ENCODE peak calls at places on chromosomes 13 and 19, in six cellular contexts. One of them, this sample, is unnamed.
A peak's percentile ranks its signal among the peaks of the same experiment; 100 is the strongest.

GRCh38 chr19:44903602-44904425 is 1.8 kb upstream of the APOE start:
- DNase-seq in K562: peak; percentile 75
- DNase-seq in GM12878: no peak
- DNase-seq in GM12892: peak; percentile 80
- DNase-seq in HepG2: peak; percentile 80
- DNase-seq in SK-N-SH: peak; percentile 88
- DNase-seq in this sample: peak; percentile 77

GRCh38 chr19:3507371-3508120 is 1.4 kb downstream of the FZR1 start:
- DNase-seq in K562: peak; percentile 37
- DNase-seq in GM12878: no peak
- DNase-seq in GM12892: no peak
- DNase-seq in HepG2: peak; percentile 74
- DNase-seq in SK-N-SH: peak; percentile 55
- DNase-seq in this sample: no peak

GRCh38 chr13:20993211-20993610 is 68.2 kb downstream of the LATS2 start:
- DNase-seq in SK-N-SH: no peak
- DNase-seq in GM12878: no peak
- DNase-seq in HepG2: no peak
- DNase-seq in GM12892: no peak
- DNase-seq in K562: no peak
- DNase-seq in this sample: no peak

GRCh38 chr19:41705393-41706174 is 2.8 kb upstream of the CEACAM5 start:
- DNase-seq in HepG2: no peak
- DNase-seq in GM12892: no peak
- DNase-seq in SK-N-SH: no peak
- DNase-seq in K562: peak; percentile 35
- DNase-seq in GM12878: no peak
- DNase-seq in this sample: no peak

GRCh38 chr13:113975416-113975815 is 1.5 kb upstream of the C13orf46 start:
- DNase-seq in K562: no peak
- DNase-seq in SK-N-SH: no peak
- DNase-seq in GM12878: no peak
- DNase-seq in GM12892: no peak
- DNase-seq in HepG2: no peak
- DNase-seq in this sample: no peak

GRCh38 chr13:93635687-93636086 is 409.1 kb downstream of the GPC6 start:
- DNase-seq in SK-N-SH: no peak
- DNase-seq in GM12878: no peak
- DNase-seq in HepG2: no peak
- DNase-seq in K562: no peak
- DNase-seq in GM12892: no peak
- DNase-seq in this sample: no peak

GRCh38 chr13:30486230-30487074 is 20.7 kb upstream of the HMGB1 start:
- DNase-seq in HepG2: no peak
- DNase-seq in GM12892: no peak
- DNase-seq in K562: no peak
- DNase-seq in GM12878: no peak
- DNase-seq in SK-N-SH: no peak
- DNase-seq in this sample: no peak

GRCh38 chr13:47081246-47081645 is 184.4 kb upstream of the HTR2A start:
- DNase-seq in SK-N-SH: no peak
- DNase-seq in GM12892: no peak
- DNase-seq in K562: no peak
- DNase-seq in HepG2: no peak
- DNase-seq in GM12878: no peak
- DNase-seq in this sample: no peak

GRCh38 chr13:44436589-44437337 is 63.1 kb downstream of the SERP2 start:
- DNase-seq in SK-N-SH: peak; percentile 92
- DNase-seq in GM12892: no peak
- DNase-seq in HepG2: peak; percentile 86
- DNase-seq in K562: peak; percentile 87
- DNase-seq in GM12878: no peak
- DNase-seq in this sample: no peak

GRCh38 chr13:27820524-27821482 is 28.5 kb downstream of the GSX1 start:
- DNase-seq in GM12878: no peak
- DNase-seq in SK-N-SH: no peak
- DNase-seq in GM12892: no peak
- DNase-seq in HepG2: no peak
- DNase-seq in K562: no peak
- DNase-seq in this sample: no peak

GRCh38 chr19:56252699-56253422 is 19.7 kb upstream of the EDDM13 start:
- DNase-seq in SK-N-SH: peak; percentile 74
- DNase-seq in K562: peak; percentile 81
- DNase-seq in HepG2: peak; percentile 35
- DNase-seq in GM12878: no peak
- DNase-seq in GM12892: peak; percentile 57
- DNase-seq in this sample: peak; percentile 43

GRCh38 chr19:16200038-16200775 is 2.5 kb downstream of the AP1M1 start:
- DNase-seq in GM12878: no peak
- DNase-seq in HepG2: peak; percentile 95
- DNase-seq in GM12892: no peak
- DNase-seq in K562: no peak
- DNase-seq in SK-N-SH: no peak
- DNase-seq in this sample: no peak

GRCh38 chr19:35204799-35205732 is 23.5 kb downstream of the FAM187B start:
- DNase-seq in GM12878: peak; percentile 87
- DNase-seq in K562: peak; percentile 52
- DNase-seq in SK-N-SH: no peak
- DNase-seq in GM12892: no peak
- DNase-seq in HepG2: no peak
- DNase-seq in this sample: peak; percentile 32

GRCh38 chr19:30670562-30671513 is 298.7 kb downstream of the ZNF536 start:
- DNase-seq in K562: no peak
- DNase-seq in GM12892: no peak
- DNase-seq in GM12878: no peak
- DNase-seq in SK-N-SH: no peak
- DNase-seq in HepG2: no peak
- DNase-seq in this sample: no peak

GRCh38 chr13:35768126-35768525 is 291.6 kb upstream of the MAB21L1 start:
- DNase-seq in HepG2: no peak
- DNase-seq in K562: no peak
- DNase-seq in GM12892: no peak
- DNase-seq in SK-N-SH: no peak
- DNase-seq in GM12878: no peak
- DNase-seq in this sample: no peak

GRCh38 chr19:14078406-14078805 is 5.8 kb downstream of the MISP3 start:
- DNase-seq in K562: no peak
- DNase-seq in GM12878: no peak
- DNase-seq in HepG2: no peak
- DNase-seq in SK-N-SH: no peak
- DNase-seq in GM12892: no peak
- DNase-seq in this sample: no peak

GRCh38 chr19:14070268-14071050 is 2.1 kb upstream of the MISP3 start:
- DNase-seq in K562: no peak
- DNase-seq in GM12878: no peak
- DNase-seq in HepG2: no peak
- DNase-seq in GM12892: no peak
- DNase-seq in SK-N-SH: no peak
- DNase-seq in this sample: no peak

GRCh38 chr19:14073925-14074838 is 1.6 kb downstream of the MISP3 start:
- DNase-seq in GM12892: no peak
- DNase-seq in HepG2: no peak
- DNase-seq in GM12878: no peak
- DNase-seq in K562: peak; percentile 61
- DNase-seq in SK-N-SH: peak; percentile 67
- DNase-seq in this sample: no peak

GRCh38 chr19:14072535-14073231 is at the start of gene MISP3:
- DNase-seq in GM12878: no peak
- DNase-seq in GM12892: no peak
- DNase-seq in SK-N-SH: peak; percentile 46
- DNase-seq in HepG2: no peak
- DNase-seq in K562: no peak
- DNase-seq in this sample: no peak

GRCh38 chr19:14073232-14073924 is 792 bp downstream of the MISP3 start:
- DNase-seq in GM12892: peak; percentile 71
- DNase-seq in HepG2: no peak
- DNase-seq in GM12878: no peak
- DNase-seq in K562: peak; percentile 84
- DNase-seq in SK-N-SH: peak; percentile 92
- DNase-seq in this sample: peak; percentile 76
- TF ChIP-seq TAF1 in GM12892: no peak
- TF ChIP-seq TAF1 in HepG2: peak; percentile 35
- TF ChIP-seq TAF1 in GM12878: no peak
- TF ChIP-seq TAF1 in K562: no peak
- TF ChIP-seq TAF1 in SK-N-SH: no peak
- TF ChIP-seq TAF1 in this sample: no peak

DNA sequence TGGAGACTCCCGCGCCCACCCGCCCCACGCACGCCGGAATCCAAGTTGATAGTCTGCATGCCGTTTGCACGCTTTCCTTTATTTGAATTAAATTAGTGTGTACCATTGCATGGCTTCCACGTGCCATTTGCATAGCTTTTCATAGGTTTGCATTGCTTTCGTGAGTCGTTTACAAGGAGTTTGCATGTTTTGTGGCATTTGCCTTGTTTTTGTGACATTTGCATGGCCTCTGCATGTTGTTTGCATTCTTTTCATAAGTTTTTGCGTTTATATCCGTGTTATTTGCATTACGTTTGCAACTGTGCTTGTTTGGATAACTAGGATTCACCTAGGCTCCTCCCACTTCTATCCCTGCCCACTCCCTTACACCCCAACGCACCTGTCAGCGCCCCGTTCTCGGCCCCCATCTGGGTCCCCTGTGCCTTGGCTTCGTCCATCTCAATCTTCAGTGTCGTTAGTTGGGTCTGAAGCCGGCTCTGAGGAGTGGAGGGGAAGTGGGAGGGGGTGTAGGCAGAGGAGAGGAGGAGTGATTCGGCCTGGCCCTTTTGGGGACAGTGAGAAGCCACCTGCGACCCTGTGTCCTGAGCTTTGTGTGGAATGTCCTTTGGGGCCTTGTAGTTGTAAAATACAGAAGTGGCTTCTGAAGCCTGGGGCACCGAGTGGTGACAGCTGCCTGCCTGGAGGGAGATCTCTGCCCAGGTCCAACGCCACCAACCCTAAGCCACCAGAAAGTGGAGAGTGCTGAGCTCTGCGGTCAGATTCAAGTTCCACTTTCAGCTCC is 2.4 kb downstream of the CCDC194 start:
- DNase-seq in GM12878: no peak
- DNase-seq in GM12892: no peak
- DNase-seq in HepG2: no peak
- DNase-seq in K562: no peak
- DNase-seq in SK-N-SH: peak; percentile 52
- DNase-seq in this sample: no peak
- TF ChIP-seq TAF1 in GM12878: no peak
- TF ChIP-seq TAF1 in GM12892: no peak
- TF ChIP-seq TAF1 in HepG2: peak; percentile 5
- TF ChIP-seq TAF1 in K562: no peak
- TF ChIP-seq TAF1 in SK-N-SH: no peak
- TF ChIP-seq TAF1 in this sample: no peak

GRCh38 chr19:6402834-6403608 is 10.1 kb upstream of the GTF2F1 start:
- DNase-seq in K562: no peak
- DNase-seq in GM12878: no peak
- DNase-seq in GM12892: no peak
- DNase-seq in SK-N-SH: no peak
- DNase-seq in HepG2: peak; percentile 58
- DNase-seq in this sample: no peak
- TF ChIP-seq TAF1 in K562: no peak
- TF ChIP-seq TAF1 in GM12878: no peak
- TF ChIP-seq TAF1 in GM12892: no peak
- TF ChIP-seq TAF1 in SK-N-SH: no peak
- TF ChIP-seq TAF1 in HepG2: no peak
- TF ChIP-seq TAF1 in this sample: no peak

GRCh38 chr19:50322931-50323781 is 6.0 kb downstream of the KCNC3 start:
- DNase-seq in GM12892: peak; percentile 10
- DNase-seq in SK-N-SH: no peak
- DNase-seq in HepG2: no peak
- DNase-seq in K562: no peak
- DNase-seq in GM12878: no peak
- DNase-seq in this sample: no peak
- TF ChIP-seq TAF1 in GM12892: no peak
- TF ChIP-seq TAF1 in SK-N-SH: no peak
- TF ChIP-seq TAF1 in HepG2: no peak
- TF ChIP-seq TAF1 in K562: no peak
- TF ChIP-seq TAF1 in GM12878: no peak
- TF ChIP-seq TAF1 in this sample: no peak

GRCh38 chr13:100541882-100542545 is 46.6 kb downstream of the GGACT start:
- DNase-seq in GM12878: no peak
- DNase-seq in HepG2: no peak
- DNase-seq in K562: no peak
- DNase-seq in GM12892: no peak
- DNase-seq in SK-N-SH: no peak
- DNase-seq in this sample: no peak

GRCh38 chr13:100537486-100537885 is 51.1 kb downstream of the GGACT start:
- DNase-seq in HepG2: no peak
- DNase-seq in K562: no peak
- DNase-seq in GM12878: no peak
- DNase-seq in SK-N-SH: no peak
- DNase-seq in GM12892: no peak
- DNase-seq in this sample: no peak

GRCh38 chr13:100542546-100543156 is 45.9 kb downstream of the GGACT start:
- DNase-seq in GM12892: no peak
- DNase-seq in GM12878: peak; percentile 43
- DNase-seq in K562: peak; percentile 15
- DNase-seq in HepG2: peak; percentile 35
- DNase-seq in SK-N-SH: no peak
- DNase-seq in this sample: peak; percentile 53

GRCh38 chr13:100537951-100538462 is 50.6 kb downstream of the GGACT start:
- DNase-seq in GM12878: no peak
- DNase-seq in GM12892: no peak
- DNase-seq in SK-N-SH: no peak
- DNase-seq in K562: no peak
- DNase-seq in HepG2: no peak
- DNase-seq in this sample: no peak

GRCh38 chr13:100540621-100541020 is 48.0 kb downstream of the GGACT start:
- DNase-seq in GM12878: no peak
- DNase-seq in K562: no peak
- DNase-seq in GM12892: no peak
- DNase-seq in SK-N-SH: no peak
- DNase-seq in HepG2: no peak
- DNase-seq in this sample: no peak
- TF ChIP-seq TAF1 in GM12878: no peak
- TF ChIP-seq TAF1 in K562: no peak
- TF ChIP-seq TAF1 in GM12892: no peak
- TF ChIP-seq TAF1 in SK-N-SH: no peak
- TF ChIP-seq TAF1 in HepG2: no peak
- TF ChIP-seq TAF1 in this sample: no peak

This sample was measured in GM12891.